ENCODE peak calls at places on chromosomes 6 and 20, in six cellular contexts. B is hepatocyte, X is A549, Q is astrocyte, G is uterus, N is psoas muscle. K is an unnamed sample. For H3K4me1, the result is how much of the 10 kb centered on the place peaks cover.

GRCh38 chr6:26205625-26206574 is 118.7 kb downstream of the HFE start:
- DNase-seq in G (no peak), B (no peak), X (peak), Q (peak), N (no peak), K (no peak)

GRCh38 chr20:10972219-10972860 is 298.5 kb upstream of the JAG1 start:
- DNase-seq in Q (no peak), N (no peak), G (no peak), X (no peak), B (no peak), K (no peak)

GRCh38 chr6:168336967-168337366 is 17.4 kb upstream of the DACT2 start:
- DNase-seq in G (no peak), B (no peak), X (no peak), N (no peak), Q (no peak), K (no peak)

GRCh38 chr20:33242319-33243100 is 6.7 kb downstream of the BPIFA1 start:
- DNase-seq in N (no peak), Q (no peak), G (no peak), B (no peak), X (no peak), K (no peak)

GRCh38 chr6:125114248-125114858 is 39.2 kb upstream of the TPD52L1 start:
- DNase-seq in B (peak), N (no peak), Q (no peak), G (peak), X (peak), K (no peak)

GRCh38 chr6:44023586-44024454 is 103.4 kb downstream of the MRPL14 start:
- DNase-seq in G (no peak), Q (no peak), N (no peak), B (no peak), X (no peak), K (no peak)

GRCh38 chr6:157648561-157648960 is 174.5 kb upstream of the SNX9 start:
- DNase-seq in G (no peak), Q (peak), X (no peak), B (no peak), N (no peak), K (no peak)

GRCh38 chr6:35737413-35738211 is 780 bp downstream of the ARMC12 start:
- DNase-seq in N (no peak), Q (peak), X (peak), G (peak), B (peak), K (no peak)

GRCh38 chr20:33914871-33915270 is 78.8 kb upstream of the RALY start:
- DNase-seq in N (no peak), X (peak), G (no peak), Q (peak), B (no peak), K (no peak)

GRCh38 chr6:150238294-150238693 is 95.5 kb downstream of the PPP1R14C start:
- DNase-seq in G (no peak), N (peak), X (no peak), Q (no peak), B (no peak), K (no peak)

GRCh38 chr6:5084787-5085637 is at the start of gene PPP1R3G:
- DNase-seq in B (peak), Q (peak), X (no peak), N (peak), G (peak), K (no peak)

GRCh38 chr20:7094438-7094997 is 327.0 kb downstream of the BMP2 start:
- DNase-seq in B (peak), G (no peak), Q (peak), X (peak), N (no peak), K (no peak)

GRCh38 chr6:149859368-149859767 is 4.8 kb downstream of the LRP11 start:
- DNase-seq in Q (peak), N (no peak), G (no peak), B (peak), X (no peak), K (no peak)

GRCh38 chr6:170438402-170438753 is 114.7 kb downstream of the PSMB1 start:
- DNase-seq in B (peak), N (peak), Q (peak), X (peak), G (peak), K (peak)

GRCh38 chr20:36491901-36492617 is 49.3 kb upstream of the MYL9 start:
- DNase-seq in B (peak), G (no peak), N (no peak), X (no peak), Q (no peak), K (no peak)

GRCh38 chr6:88359530-88360202 is 193.5 kb upstream of the CNR1 start:
- DNase-seq in N (no peak), X (no peak), Q (no peak), B (no peak), G (no peak), K (no peak)

GRCh38 chr20:60249436-60249835 is 291.2 kb downstream of the CDH26 start:
- DNase-seq in G (no peak), N (no peak), B (no peak), X (peak), Q (peak), K (no peak)
- H3K4me1 ChIP-seq in G (under half), N (under half), B (under half), X (under half), Q (under half), K (under half)

GRCh38 chr6:118080547-118080946 is 173.5 kb downstream of the SLC35F1 start:
- DNase-seq in Q (no peak), B (no peak), X (no peak), N (no peak), G (no peak), K (no peak)
- TF ChIP-seq CTCF in Q (no peak), B (peak), X (no peak), N (no peak), G (no peak), K (no peak)

GRCh38 chr20:37986873-37987601 is 46.2 kb downstream of the TTI1 start:
- DNase-seq in X (no peak), B (peak), Q (peak), G (no peak), N (peak), K (peak)
- H3K4me1 ChIP-seq in X (under half), B (half or more), Q (under half), G (under half), N (half or more), K (under half)

GRCh38 chr6:113190170-113190569 is 667.0 kb upstream of the MARCKS start:
- DNase-seq in Q (no peak), G (no peak), N (no peak), B (no peak), X (no peak), K (no peak)
- TF ChIP-seq CTCF in Q (no peak), G (no peak), N (no peak), B (peak), X (no peak), K (peak)

GRCh38 chr20:5654557-5654956 is 95.6 kb upstream of the SHLD1 start:
- DNase-seq in G (no peak), B (peak), Q (peak), N (no peak), X (peak), K (no peak)

GRCh38 chr20:5656136-5656535 is 94.1 kb upstream of the SHLD1 start:
- DNase-seq in N (no peak), B (no peak), X (no peak), Q (no peak), G (no peak), K (no peak)

GRCh38 chr20:5650191-5650691 is 100.0 kb upstream of the SHLD1 start:
- DNase-seq in N (no peak), X (no peak), Q (no peak), G (no peak), B (no peak), K (no peak)

GRCh38 chr20:5657190-5657872 is 92.9 kb upstream of the SHLD1 start:
- DNase-seq in X (peak), G (peak), Q (peak), N (peak), B (peak), K (peak)

GRCh38 chr20:5652626-5653573 is 97.3 kb upstream of the SHLD1 start:
- DNase-seq in B (no peak), Q (peak), N (no peak), X (peak), G (no peak), K (no peak)
- H3K4me1 ChIP-seq in B (under half), Q (under half), N (under half), X (half or more), G (under half), K (under half)

GRCh38 chr20:31418307-31418706 is 12.3 kb upstream of the DEFB121 start:
- DNase-seq in N (no peak), Q (no peak), B (no peak), X (no peak), G (no peak), K (no peak)
- TF ChIP-seq CTCF in N (no peak), Q (no peak), B (no peak), X (no peak), G (no peak), K (no peak)

GRCh38 chr6:25150031-25150430 is 129.1 kb upstream of the CARMIL1 start:
- DNase-seq in G (no peak), B (no peak), Q (no peak), X (no peak), N (no peak), K (no peak)
- H3K4me1 ChIP-seq in G (under half), B (under half), Q (under half), X (under half), N (under half), K (under half)

K was measured in right atrium auricular region.